ENCODE peak calls at places on chromosomes 12 and 14, in nine cellular contexts. W is GM23248; X is HCT116; Y is naive thymus-derived CD4-positive, alpha-beta T cell; M is CD8-positive, alpha-beta memory T cell; S is aorta; N is Caco-2; D is lung; Z is endodermal cell. H is an unnamed sample.

GRCh38 chr14:89544636-89545301 is 127.7 kb upstream of the FOXN3 start:
- DNase-seq in W (no peak), X (no peak), Y (no peak), M (no peak), S (no peak), N (no peak), D (no peak), Z (no peak), H (no peak)

GRCh38 chr14:105216490-105217247 is 31.7 kb upstream of the BTBD6 start:
- DNase-seq in W (no peak), X (no peak), Y (no peak), M (no peak), S (no peak), N (no peak), D (no peak), Z (no peak), H (no peak)

GRCh38 chr12:121626853-121627623 is 708 bp downstream of the ORAI1 start:
- DNase-seq in W (peak; percentile 86), X (no peak), Y (peak; percentile 80), M (peak; percentile 89), S (peak; percentile 73), N (peak; percentile 76), D (peak; percentile 54), Z (peak; percentile 92), H (peak; percentile 75)

GRCh38 chr12:28209782-28210181 is 19.5 kb downstream of the CCDC91 start:
- DNase-seq in W (no peak), X (no peak), Y (no peak), M (no peak), S (no peak), N (no peak), D (no peak), Z (no peak), H (peak; percentile 1)

GRCh38 chr12:27801630-27802029 is 21.6 kb upstream of the MANSC4 start:
- DNase-seq in W (no peak), X (no peak), Y (no peak), M (no peak), S (no peak), N (no peak), D (no peak), Z (no peak), H (no peak)

GRCh38 chr12:62426095-62426488 is 40.5 kb upstream of the MON2 start:
- DNase-seq in W (peak; percentile 15), X (no peak), Y (no peak), M (no peak), S (no peak), N (no peak), D (no peak), Z (no peak), H (peak; percentile 84)

GRCh38 chr14:72788972-72789728 is 104.8 kb downstream of the DPF3 start:
- DNase-seq in W (no peak), X (no peak), Y (no peak), M (no peak), S (no peak), N (no peak), D (no peak), Z (peak; percentile 56), H (no peak)

GRCh38 chr12:127785936-127786335 is 481.0 kb upstream of the TMEM132C start:
- DNase-seq in W (peak; percentile 40), X (no peak), Y (no peak), M (no peak), S (no peak), N (no peak), D (no peak), Z (no peak), H (no peak)

GRCh38 chr14:105490318-105490571 is 801 bp upstream of the TEDC1 start:
- DNase-seq in W (no peak), X (no peak), Y (no peak), M (no peak), S (no peak), N (no peak), D (no peak), Z (no peak), H (no peak)

GRCh38 chr12:115998119-115998633 is 279.3 kb downstream of the MED13L start:
- DNase-seq in W (peak; percentile 78), X (peak; percentile 32), Y (peak; percentile 31), M (peak; percentile 12), S (no peak), N (no peak), D (no peak), Z (peak; percentile 87), H (peak; percentile 59)

GRCh38 chr12:126233625-126234024 is 1168.4 kb downstream of the AACS start:
- DNase-seq in W (no peak), X (no peak), Y (no peak), M (no peak), S (no peak), N (no peak), D (no peak), Z (peak; percentile 79), H (no peak)

GRCh38 chr14:22379727-22380126 is 209.3 kb downstream of the DAD1 start:
- DNase-seq in W (peak; percentile 60), X (no peak), Y (no peak), M (no peak), S (no peak), N (no peak), D (no peak), Z (no peak), H (no peak)

GRCh38 chr12:12008232-12008850 is 62.4 kb upstream of the BCL2L14 start:
- DNase-seq in W (no peak), X (no peak), Y (peak; percentile 25), M (peak; percentile 26), S (no peak), N (no peak), D (no peak), Z (peak; percentile 73), H (peak; percentile 16)

GRCh38 chr14:86712176-86712575 is 1182.2 kb downstream of the FLRT2 start:
- DNase-seq in W (no peak), X (no peak), Y (no peak), M (no peak), S (no peak), N (no peak), D (no peak), Z (no peak), H (peak; percentile 9)

GRCh38 chr12:120980800-120981368 is 2.5 kb downstream of the HNF1A start:
- DNase-seq in W (no peak), X (no peak), Y (no peak), M (no peak), S (no peak), N (peak; percentile 90), D (no peak), Z (no peak), H (no peak)

GRCh38 chr14:100098171-100098570 is 32.9 kb downstream of the EVL start:
- DNase-seq in W (no peak), X (no peak), Y (no peak), M (no peak), S (no peak), N (no peak), D (no peak), Z (no peak), H (no peak)

GRCh38 chr12:111275308-111275707 is 93.6 kb downstream of the PHETA1 start:
- DNase-seq in W (no peak), X (no peak), Y (no peak), M (no peak), S (no peak), N (no peak), D (no peak), Z (no peak), H (no peak)

GRCh38 chr12:119457251-119457650 is 122.7 kb downstream of the CCDC60 start:
- DNase-seq in W (no peak), X (no peak), Y (no peak), M (no peak), S (no peak), N (no peak), D (no peak), Z (no peak), H (no peak)

GRCh38 chr12:75658286-75658685 is 146.9 kb upstream of the KRR1 start:
- DNase-seq in W (peak; percentile 11), X (no peak), Y (no peak), M (no peak), S (no peak), N (no peak), D (no peak), Z (no peak), H (no peak)

GRCh38 chr12:75657866-75658265 is 146.5 kb upstream of the KRR1 start:
- DNase-seq in W (peak; percentile 21), X (no peak), Y (no peak), M (no peak), S (no peak), N (no peak), D (no peak), Z (no peak), H (no peak)

GRCh38 chr12:75655233-75655879 is 143.9 kb upstream of the KRR1 start:
- DNase-seq in W (no peak), X (no peak), Y (no peak), M (no peak), S (no peak), N (no peak), D (no peak), Z (no peak), H (no peak)

GRCh38 chr12:75656210-75656609 is 144.8 kb upstream of the KRR1 start:
- DNase-seq in W (peak; percentile 11), X (no peak), Y (no peak), M (no peak), S (no peak), N (no peak), D (no peak), Z (no peak), H (no peak)

DNA sequence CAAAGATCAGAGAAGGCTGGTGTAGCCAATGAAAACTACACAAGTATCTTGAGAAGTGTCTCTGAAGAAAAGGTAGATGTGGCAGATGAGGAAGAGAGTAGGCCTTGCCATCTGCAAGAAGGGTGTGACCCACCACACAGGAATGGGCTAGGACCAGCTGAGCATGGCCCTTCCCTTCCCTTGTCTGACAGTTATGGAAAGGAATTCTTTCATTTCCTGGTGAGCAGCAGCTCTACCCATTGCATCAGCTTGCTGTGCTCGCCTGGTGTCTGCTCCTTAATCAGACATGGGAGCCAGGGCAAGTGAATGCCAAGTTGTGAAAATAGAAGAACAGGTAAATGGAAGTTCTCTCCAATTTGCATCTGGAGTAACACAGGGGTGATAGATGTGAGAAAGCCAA is 145.2 kb upstream of the KRR1 start:
- DNase-seq in W (peak; percentile 73), X (peak; percentile 93), Y (no peak), M (no peak), S (no peak), N (no peak), D (no peak), Z (no peak), H (peak; percentile 87)
- H3K4me1 ChIP-seq in W (peaks cover 52% of the 10 kb centered on the region), X (peaks cover 73% of the 10 kb centered on the region), Y (no peaks in the 10 kb centered on the region), M (no peaks in the 10 kb centered on the region), S (no peaks in the 10 kb centered on the region), N (no peaks in the 10 kb centered on the region), D (no peaks in the 10 kb centered on the region), Z (no peaks in the 10 kb centered on the region), H (no peaks in the 10 kb centered on the region)

GRCh38 chr14:63933701-63934100 is 80.9 kb downstream of the SYNE2 start:
- DNase-seq in W (no peak), X (no peak), Y (no peak), M (no peak), S (no peak), N (no peak), D (no peak), Z (no peak), H (no peak)
- H3K4me1 ChIP-seq in W (no peaks in the 10 kb centered on the region), X (no peaks in the 10 kb centered on the region), Y (peaks cover 22% of the 10 kb centered on the region), M (peaks cover 42% of the 10 kb centered on the region), S (peaks cover 3% of the 10 kb centered on the region), N (no peaks in the 10 kb centered on the region), D (no peaks in the 10 kb centered on the region), Z (peaks cover 2% of the 10 kb centered on the region), H (no peaks in the 10 kb centered on the region)

GRCh38 chr12:3634348-3634747 is 118.6 kb downstream of the CRACR2A start:
- DNase-seq in W (no peak), X (no peak), Y (no peak), M (no peak), S (no peak), N (no peak), D (no peak), Z (no peak), H (no peak)
- H3K4me1 ChIP-seq in W (no peaks in the 10 kb centered on the region), X (no peaks in the 10 kb centered on the region), Y (no peaks in the 10 kb centered on the region), M (no peaks in the 10 kb centered on the region), S (no peaks in the 10 kb centered on the region), N (no peaks in the 10 kb centered on the region), D (no peaks in the 10 kb centered on the region), Z (peaks cover 2% of the 10 kb centered on the region), H (peaks cover 20% of the 10 kb centered on the region)

GRCh38 chr14:56892959-56893358 is 82.7 kb upstream of the OTX2 start:
- DNase-seq in W (no peak), X (no peak), Y (no peak), M (no peak), S (no peak), N (no peak), D (no peak), Z (no peak), H (no peak)
- H3K4me1 ChIP-seq in W (no peaks in the 10 kb centered on the region), X (no peaks in the 10 kb centered on the region), Y (no peaks in the 10 kb centered on the region), M (no peaks in the 10 kb centered on the region), S (no peaks in the 10 kb centered on the region), N (no peaks in the 10 kb centered on the region), D (no peaks in the 10 kb centered on the region), Z (peaks cover 1% of the 10 kb centered on the region), H (peaks cover 10% of the 10 kb centered on the region)

H was measured in cardiac muscle cell.